ENCODE peak calls at places on chromosome 21, in six cellular contexts. One of them, this sample, is unnamed.

GRCh38 chr21:25368531-25368930 is 238.8 kb downstream of the MRPL39 start:
- DNase-seq in mesenchymal stem cell: no peak
- DNase-seq in IMR-90: no peak
- DNase-seq in H1: no peak
- DNase-seq in neuronal stem cell: no peak
- DNase-seq in H9: no peak
- DNase-seq in this sample: no peak

GRCh38 chr21:34582506-34583150 is 32.3 kb downstream of the RCAN1 start:
- DNase-seq in IMR-90: peak
- DNase-seq in mesenchymal stem cell: peak
- DNase-seq in H9: peak
- DNase-seq in neuronal stem cell: peak
- DNase-seq in H1: no peak
- DNase-seq in this sample: peak

GRCh38 chr21:17343055-17343454 is 169.8 kb upstream of the CXADR start:
- DNase-seq in H1: no peak
- DNase-seq in H9: no peak
- DNase-seq in neuronal stem cell: peak
- DNase-seq in mesenchymal stem cell: peak
- DNase-seq in IMR-90: peak
- DNase-seq in this sample: no peak

GRCh38 chr21:38908537-38908936 is 102.8 kb downstream of the ETS2 start:
- DNase-seq in H1: no peak
- DNase-seq in mesenchymal stem cell: no peak
- DNase-seq in neuronal stem cell: no peak
- DNase-seq in IMR-90: no peak
- DNase-seq in H9: no peak
- DNase-seq in this sample: no peak

GRCh38 chr21:43352568-43353281 is 74.2 kb downstream of the SIK1 start:
- DNase-seq in H9: no peak
- DNase-seq in H1: no peak
- DNase-seq in IMR-90: no peak
- DNase-seq in neuronal stem cell: no peak
- DNase-seq in mesenchymal stem cell: no peak
- DNase-seq in this sample: no peak

GRCh38 chr21:42407476-42407875 is 3.8 kb downstream of the UBASH3A start:
- DNase-seq in IMR-90: no peak
- DNase-seq in H1: no peak
- DNase-seq in H9: no peak
- DNase-seq in neuronal stem cell: no peak
- DNase-seq in mesenchymal stem cell: no peak
- DNase-seq in this sample: no peak

GRCh38 chr21:35468991-35469390 is 419.9 kb upstream of the RUNX1 start:
- DNase-seq in mesenchymal stem cell: no peak
- DNase-seq in neuronal stem cell: no peak
- DNase-seq in IMR-90: no peak
- DNase-seq in H9: no peak
- DNase-seq in H1: no peak
- DNase-seq in this sample: no peak

GRCh38 chr21:35084869-35085268 is 35.8 kb upstream of the RUNX1 start:
- DNase-seq in H9: no peak
- DNase-seq in H1: no peak
- DNase-seq in IMR-90: peak
- DNase-seq in neuronal stem cell: no peak
- DNase-seq in mesenchymal stem cell: peak
- DNase-seq in this sample: peak

GRCh38 chr21:29904359-29905282 is 35.2 kb downstream of the GRIK1 start:
- DNase-seq in IMR-90: no peak
- DNase-seq in neuronal stem cell: no peak
- DNase-seq in mesenchymal stem cell: no peak
- DNase-seq in H9: peak
- DNase-seq in H1: no peak
- DNase-seq in this sample: no peak

GRCh38 chr21:26405735-26406361 is 167.2 kb downstream of the CYYR1 start:
- DNase-seq in H9: peak
- DNase-seq in neuronal stem cell: no peak
- DNase-seq in IMR-90: peak
- DNase-seq in H1: no peak
- DNase-seq in mesenchymal stem cell: peak
- DNase-seq in this sample: peak

GRCh38 chr21:29196021-29196663 is 65.7 kb downstream of the MAP3K7CL start:
- DNase-seq in IMR-90: peak
- DNase-seq in H1: no peak
- DNase-seq in mesenchymal stem cell: peak
- DNase-seq in neuronal stem cell: no peak
- DNase-seq in H9: no peak
- DNase-seq in this sample: peak

GRCh38 chr21:26001356-26001755 is 169.2 kb downstream of the APP start:
- DNase-seq in H9: no peak
- DNase-seq in H1: no peak
- DNase-seq in mesenchymal stem cell: no peak
- DNase-seq in IMR-90: no peak
- DNase-seq in neuronal stem cell: no peak
- DNase-seq in this sample: no peak

GRCh38 chr21:26851109-26851944 is 6.1 kb upstream of the ADAMTS1 start:
- DNase-seq in mesenchymal stem cell: no peak
- DNase-seq in H9: no peak
- DNase-seq in IMR-90: no peak
- DNase-seq in neuronal stem cell: no peak
- DNase-seq in H1: no peak
- DNase-seq in this sample: no peak

GRCh38 chr21:28899744-28900143 is 92.9 kb downstream of the LTN1 start:
- DNase-seq in H9: no peak
- DNase-seq in H1: no peak
- DNase-seq in IMR-90: peak
- DNase-seq in mesenchymal stem cell: peak
- DNase-seq in neuronal stem cell: no peak
- DNase-seq in this sample: peak

GRCh38 chr21:41387824-41388223 is 26.0 kb downstream of the MX2 start:
- DNase-seq in mesenchymal stem cell: no peak
- DNase-seq in IMR-90: no peak
- DNase-seq in neuronal stem cell: no peak
- DNase-seq in H9: no peak
- DNase-seq in H1: no peak
- DNase-seq in this sample: no peak

GRCh38 chr21:38853421-38853919 is 47.7 kb downstream of the ETS2 start:
- DNase-seq in H9: no peak
- DNase-seq in H1: peak
- DNase-seq in neuronal stem cell: no peak
- DNase-seq in mesenchymal stem cell: peak
- DNase-seq in IMR-90: peak
- DNase-seq in this sample: peak

GRCh38 chr21:40276001-40276400 is 408.8 kb downstream of the PCP4 start:
- DNase-seq in H1: no peak
- DNase-seq in neuronal stem cell: no peak
- DNase-seq in H9: no peak
- DNase-seq in mesenchymal stem cell: no peak
- DNase-seq in IMR-90: no peak
- DNase-seq in this sample: no peak

GRCh38 chr21:40271169-40271568 is 403.9 kb downstream of the PCP4 start:
- DNase-seq in H9: no peak
- DNase-seq in IMR-90: no peak
- DNase-seq in H1: no peak
- DNase-seq in mesenchymal stem cell: no peak
- DNase-seq in neuronal stem cell: no peak
- DNase-seq in this sample: no peak

GRCh38 chr21:40270134-40270533 is 402.9 kb downstream of the PCP4 start:
- DNase-seq in mesenchymal stem cell: no peak
- DNase-seq in neuronal stem cell: no peak
- DNase-seq in H1: no peak
- DNase-seq in H9: no peak
- DNase-seq in IMR-90: no peak
- DNase-seq in this sample: no peak

GRCh38 chr21:40269239-40269638 is 402.0 kb downstream of the PCP4 start:
- DNase-seq in H1: no peak
- DNase-seq in neuronal stem cell: no peak
- DNase-seq in H9: no peak
- DNase-seq in IMR-90: no peak
- DNase-seq in mesenchymal stem cell: no peak
- DNase-seq in this sample: no peak

GRCh38 chr21:40272037-40272436 is 404.8 kb downstream of the PCP4 start:
- DNase-seq in H1: no peak
- DNase-seq in H9: no peak
- DNase-seq in IMR-90: no peak
- DNase-seq in mesenchymal stem cell: no peak
- DNase-seq in neuronal stem cell: no peak
- DNase-seq in this sample: no peak
- H3K14ac ChIP-seq in H1: no peak
- H3K14ac ChIP-seq in H9: no peak
- H3K14ac ChIP-seq in IMR-90: no peak
- H3K14ac ChIP-seq in mesenchymal stem cell: no peak
- H3K14ac ChIP-seq in neuronal stem cell: no peak
- H3K14ac ChIP-seq in this sample: no peak

GRCh38 chr21:44925027-44925755 is 4.5 kb upstream of the ITGB2 start:
- DNase-seq in mesenchymal stem cell: peak
- DNase-seq in H9: no peak
- DNase-seq in H1: no peak
- DNase-seq in neuronal stem cell: no peak
- DNase-seq in IMR-90: peak
- DNase-seq in this sample: peak

GRCh38 chr21:44926364-44927101 is 5.8 kb upstream of the ITGB2 start:
- DNase-seq in H9: no peak
- DNase-seq in mesenchymal stem cell: no peak
- DNase-seq in IMR-90: peak
- DNase-seq in H1: no peak
- DNase-seq in neuronal stem cell: no peak
- DNase-seq in this sample: peak

GRCh38 chr21:44923481-44924084 is 2.9 kb upstream of the ITGB2 start:
- DNase-seq in IMR-90: no peak
- DNase-seq in neuronal stem cell: no peak
- DNase-seq in H9: no peak
- DNase-seq in mesenchymal stem cell: no peak
- DNase-seq in H1: no peak
- DNase-seq in this sample: no peak

GRCh38 chr21:44927259-44927586 is 6.5 kb upstream of the ITGB2 start:
- DNase-seq in H1: no peak
- DNase-seq in mesenchymal stem cell: no peak
- DNase-seq in neuronal stem cell: no peak
- DNase-seq in H9: no peak
- DNase-seq in IMR-90: no peak
- DNase-seq in this sample: no peak

GRCh38 chr21:44924611-44925010 is 3.9 kb upstream of the ITGB2 start:
- DNase-seq in H1: no peak
- DNase-seq in IMR-90: no peak
- DNase-seq in mesenchymal stem cell: no peak
- DNase-seq in H9: no peak
- DNase-seq in neuronal stem cell: no peak
- DNase-seq in this sample: no peak
- H3K14ac ChIP-seq in H1: no peak
- H3K14ac ChIP-seq in IMR-90: no peak
- H3K14ac ChIP-seq in mesenchymal stem cell: no peak
- H3K14ac ChIP-seq in H9: no peak
- H3K14ac ChIP-seq in neuronal stem cell: no peak
- H3K14ac ChIP-seq in this sample: no peak

GRCh38 chr21:14900611-14901010 is 164.2 kb downstream of the NRIP1 start:
- DNase-seq in mesenchymal stem cell: peak
- DNase-seq in neuronal stem cell: no peak
- DNase-seq in H1: no peak
- DNase-seq in IMR-90: peak
- DNase-seq in H9: no peak
- DNase-seq in this sample: no peak
- H3K14ac ChIP-seq in mesenchymal stem cell: no peak
- H3K14ac ChIP-seq in neuronal stem cell: no peak
- H3K14ac ChIP-seq in H1: no peak
- H3K14ac ChIP-seq in IMR-90: peak
- H3K14ac ChIP-seq in H9: no peak
- H3K14ac ChIP-seq in this sample: no peak

DNA sequence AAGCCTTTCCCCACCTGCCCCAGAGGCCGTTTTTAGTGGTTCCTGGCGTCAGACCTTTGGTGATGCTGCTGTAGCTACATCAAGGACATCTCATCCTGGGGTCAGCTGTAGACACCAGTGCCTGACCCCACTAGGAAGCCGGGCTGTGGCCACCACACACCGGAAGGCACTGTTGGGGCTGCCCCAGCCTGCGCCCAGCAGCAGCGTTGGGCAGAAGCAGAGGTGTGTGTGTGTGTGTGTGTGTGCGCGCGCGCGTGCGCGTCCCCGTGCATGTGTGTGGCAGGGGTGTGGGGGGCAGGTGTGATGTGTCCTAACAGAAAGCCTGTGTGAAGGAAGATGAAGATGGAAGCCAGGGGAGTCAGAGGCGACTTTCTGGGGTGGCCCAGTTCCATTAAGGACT is 62.0 kb upstream of the COL6A1 start:
- DNase-seq in H9: no peak
- DNase-seq in mesenchymal stem cell: no peak
- DNase-seq in H1: no peak
- DNase-seq in neuronal stem cell: no peak
- DNase-seq in IMR-90: no peak
- DNase-seq in this sample: no peak
- H3K14ac ChIP-seq in H9: no peak
- H3K14ac ChIP-seq in mesenchymal stem cell: no peak
- H3K14ac ChIP-seq in H1: no peak
- H3K14ac ChIP-seq in neuronal stem cell: peak
- H3K14ac ChIP-seq in IMR-90: no peak
- H3K14ac ChIP-seq in this sample: no peak

This sample was measured in trophoblast cell.